ENCODE peak calls at places on chromosomes 2 and 18, in eight cellular contexts. One of them, this sample, is unnamed.

GRCh38 chr18:9417081-9417841 is 58.1 kb upstream of the RALBP1 start:
- DNase-seq in NCI-H1417: peak; percentile 74
- DNase-seq in HCT116: no peak
- DNase-seq in epithelial cell of esophagus: peak; percentile 27
- DNase-seq in KG1: no peak
- DNase-seq in transverse colon: no peak
- DNase-seq in colonic mucosa: no peak
- DNase-seq in brain microvascular endothelial cell: peak; percentile 54
- DNase-seq in this sample: no peak

GRCh38 chr2:33145459-33145858 is 198.7 kb downstream of the LTBP1 start:
- DNase-seq in NCI-H1417: no peak
- DNase-seq in HCT116: no peak
- DNase-seq in epithelial cell of esophagus: no peak
- DNase-seq in KG1: no peak
- DNase-seq in transverse colon: no peak
- DNase-seq in colonic mucosa: no peak
- DNase-seq in brain microvascular endothelial cell: no peak
- DNase-seq in this sample: no peak

GRCh38 chr2:219183151-219183757 is 5.2 kb downstream of the RETREG2 start:
- DNase-seq in NCI-H1417: no peak
- DNase-seq in HCT116: no peak
- DNase-seq in epithelial cell of esophagus: no peak
- DNase-seq in KG1: no peak
- DNase-seq in transverse colon: peak; percentile 38
- DNase-seq in colonic mucosa: peak; percentile 17
- DNase-seq in brain microvascular endothelial cell: no peak
- DNase-seq in this sample: no peak

GRCh38 chr2:237774811-237775553 is 23.6 kb upstream of the RBM44 start:
- DNase-seq in NCI-H1417: peak; percentile 75
- DNase-seq in HCT116: peak; percentile 56
- DNase-seq in epithelial cell of esophagus: peak; percentile 58
- DNase-seq in KG1: peak; percentile 20
- DNase-seq in transverse colon: peak; percentile 57
- DNase-seq in colonic mucosa: peak; percentile 72
- DNase-seq in brain microvascular endothelial cell: peak; percentile 57
- DNase-seq in this sample: peak; percentile 95

GRCh38 chr2:28717339-28717758 is 34.3 kb upstream of the PPP1CB start:
- DNase-seq in NCI-H1417: no peak
- DNase-seq in HCT116: peak; percentile 67
- DNase-seq in epithelial cell of esophagus: peak; percentile 90
- DNase-seq in KG1: no peak
- DNase-seq in transverse colon: peak; percentile 33
- DNase-seq in colonic mucosa: peak; percentile 24
- DNase-seq in brain microvascular endothelial cell: peak; percentile 80
- DNase-seq in this sample: no peak

GRCh38 chr2:138115664-138116063 is 151.4 kb downstream of the HNMT start:
- DNase-seq in NCI-H1417: no peak
- DNase-seq in HCT116: no peak
- DNase-seq in epithelial cell of esophagus: peak; percentile 75
- DNase-seq in KG1: no peak
- DNase-seq in transverse colon: no peak
- DNase-seq in colonic mucosa: no peak
- DNase-seq in brain microvascular endothelial cell: peak; percentile 48
- DNase-seq in this sample: no peak

GRCh38 chr2:237686659-237687136 is 59.3 kb downstream of the LRRFIP1 start:
- DNase-seq in NCI-H1417: no peak
- DNase-seq in HCT116: no peak
- DNase-seq in epithelial cell of esophagus: no peak
- DNase-seq in KG1: no peak
- DNase-seq in transverse colon: no peak
- DNase-seq in colonic mucosa: no peak
- DNase-seq in brain microvascular endothelial cell: no peak
- DNase-seq in this sample: no peak

GRCh38 chr2:120875431-120875830 is 139.8 kb downstream of the GLI2 start:
- DNase-seq in NCI-H1417: no peak
- DNase-seq in HCT116: no peak
- DNase-seq in epithelial cell of esophagus: no peak
- DNase-seq in KG1: no peak
- DNase-seq in transverse colon: no peak
- DNase-seq in colonic mucosa: no peak
- DNase-seq in brain microvascular endothelial cell: no peak
- DNase-seq in this sample: no peak

GRCh38 chr2:86453838-86454237 is 12.7 kb downstream of the KDM3A start:
- DNase-seq in NCI-H1417: no peak
- DNase-seq in HCT116: no peak
- DNase-seq in epithelial cell of esophagus: peak; percentile 83
- DNase-seq in KG1: no peak
- DNase-seq in transverse colon: peak; percentile 56
- DNase-seq in colonic mucosa: peak; percentile 78
- DNase-seq in brain microvascular endothelial cell: peak; percentile 51
- DNase-seq in this sample: peak; percentile 74

GRCh38 chr2:20596973-20597867 is 53.7 kb downstream of the HS1BP3 start:
- DNase-seq in NCI-H1417: peak; percentile 19
- DNase-seq in HCT116: no peak
- DNase-seq in epithelial cell of esophagus: no peak
- DNase-seq in KG1: no peak
- DNase-seq in transverse colon: peak; percentile 46
- DNase-seq in colonic mucosa: no peak
- DNase-seq in brain microvascular endothelial cell: no peak
- DNase-seq in this sample: no peak

GRCh38 chr2:11904029-11904428 is 157.6 kb downstream of the LPIN1 start:
- DNase-seq in NCI-H1417: no peak
- DNase-seq in HCT116: no peak
- DNase-seq in epithelial cell of esophagus: no peak
- DNase-seq in KG1: no peak
- DNase-seq in transverse colon: no peak
- DNase-seq in colonic mucosa: no peak
- DNase-seq in brain microvascular endothelial cell: no peak
- DNase-seq in this sample: no peak

GRCh38 chr2:167069855-167070254 is 181.6 kb downstream of the XIRP2 start:
- DNase-seq in NCI-H1417: no peak
- DNase-seq in HCT116: no peak
- DNase-seq in epithelial cell of esophagus: peak; percentile 82
- DNase-seq in KG1: no peak
- DNase-seq in transverse colon: no peak
- DNase-seq in colonic mucosa: no peak
- DNase-seq in brain microvascular endothelial cell: no peak
- DNase-seq in this sample: no peak

GRCh38 chr2:169362346-169363026 is at the start of gene LRP2:
- DNase-seq in NCI-H1417: peak; percentile 2
- DNase-seq in HCT116: no peak
- DNase-seq in epithelial cell of esophagus: no peak
- DNase-seq in KG1: no peak
- DNase-seq in transverse colon: peak; percentile 13
- DNase-seq in colonic mucosa: peak; percentile 24
- DNase-seq in brain microvascular endothelial cell: no peak
- DNase-seq in this sample: no peak